ENCODE peak calls at places on chromosomes 5 and 9, in nine cellular contexts. G, C, L, Y, V, R, K, S and B are unnamed samples.
A peak's percentile ranks its signal among the peaks of the same experiment; 100 is the strongest.

GRCh38 chr5:43602456-43602817 is 543 bp upstream of the NNT start:
- DNase-seq in R (peak; percentile 74), G (peak; percentile 30), C (peak; percentile 33), V (peak; percentile 14), K (peak; percentile 52), Y (peak; percentile 50), L (peak; percentile 56), S (peak; percentile 8), B (no peak)

GRCh38 chr5:3784854-3785253 is 189.2 kb downstream of the IRX1 start:
- DNase-seq in R (no peak), C (no peak), V (no peak), Y (no peak), G (no peak), L (no peak), S (no peak), K (no peak), B (no peak)

GRCh38 chr5:37735649-37736347 is 104.0 kb downstream of the GDNF start:
- DNase-seq in R (no peak), G (peak; percentile 37), V (no peak), S (no peak), Y (no peak), K (no peak), L (no peak), C (no peak), B (peak; percentile 84)

GRCh38 chr5:169804861-169805260 is 167.8 kb downstream of the DOCK2 start:
- DNase-seq in L (no peak), C (no peak), Y (peak; percentile 22), G (no peak), S (no peak), R (no peak), K (no peak), V (no peak), B (no peak)

GRCh38 chr5:75524071-75524470 is 12.4 kb downstream of the POLK start:
- DNase-seq in G (no peak), R (no peak), S (no peak), L (no peak), K (peak; percentile 13), V (no peak), Y (no peak), C (no peak), B (no peak)

GRCh38 chr5:107781451-107781850 is 110.7 kb upstream of the EFNA5 start:
- DNase-seq in Y (peak; percentile 12), C (no peak), V (no peak), G (no peak), R (no peak), L (peak; percentile 25), K (peak; percentile 21), S (no peak), B (no peak)

GRCh38 chr5:3584724-3585531 is 10.7 kb upstream of the IRX1 start:
- DNase-seq in Y (no peak), S (no peak), V (no peak), K (no peak), C (no peak), L (no peak), R (no peak), G (no peak), B (peak; percentile 36)

GRCh38 chr9:131181091-131181681 is 55.8 kb downstream of the NUP214 start:
- DNase-seq in R (no peak), K (peak; percentile 11), S (no peak), Y (no peak), C (no peak), V (no peak), L (no peak), G (no peak), B (no peak)

GRCh38 chr5:174596429-174596828 is 128.0 kb upstream of the MSX2 start:
- DNase-seq in Y (peak; percentile 25), L (peak; percentile 81), V (no peak), C (no peak), G (no peak), S (no peak), K (no peak), R (no peak), B (no peak)

GRCh38 chr5:177491429-177491945 is 5.9 kb downstream of the PDLIM7 start:
- DNase-seq in R (no peak), S (no peak), G (no peak), L (no peak), Y (no peak), C (no peak), K (peak; percentile 38), V (no peak), B (peak; percentile 81)

GRCh38 chr5:101977729-101978345 is 318.2 kb downstream of the SLCO4C1 start:
- DNase-seq in C (no peak), L (peak; percentile 62), R (no peak), K (peak; percentile 75), S (no peak), V (peak; percentile 29), Y (peak; percentile 34), G (no peak), B (peak; percentile 80)

GRCh38 chr5:33832904-33833575 is 58.8 kb downstream of the ADAMTS12 start:
- DNase-seq in S (no peak), R (no peak), K (no peak), L (no peak), C (no peak), Y (no peak), V (no peak), G (no peak), B (no peak)

GRCh38 chr9:17402309-17402708 is 176.6 kb upstream of the SH3GL2 start:
- DNase-seq in K (peak; percentile 30), G (no peak), S (no peak), C (no peak), Y (peak; percentile 32), V (peak; percentile 10), L (no peak), R (no peak), B (peak; percentile 17)

GRCh38 chr5:92687793-92688467 is 893.1 kb downstream of the NR2F1-AS1 start:
- DNase-seq in G (no peak), K (peak; percentile 43), S (no peak), V (peak; percentile 72), Y (peak; percentile 83), L (peak; percentile 10), R (no peak), C (no peak), B (peak; percentile 86)

GRCh38 chr9:2872307-2872940 is 28.5 kb upstream of the PUM3 start:
- DNase-seq in G (no peak), K (peak; percentile 43), Y (peak; percentile 62), L (no peak), V (peak; percentile 4), R (no peak), C (no peak), S (peak; percentile 4), B (peak; percentile 77)

GRCh38 chr5:140588311-140589070 is 23.9 kb downstream of the SLC35A4 start:
- DNase-seq in R (no peak), K (no peak), C (no peak), G (no peak), S (no peak), Y (peak; percentile 35), L (no peak), V (no peak), B (no peak)